ENCODE peak calls at places on chromosomes 12 and 14, in eight cellular contexts. One of them, this sample, is unnamed.

GRCh38 chr12:50322196-50322595 is 38.9 kb upstream of the LIMA1 start:
- DNase-seq in lower leg skin: no peak
- DNase-seq in bronchial epithelial cell: no peak
- DNase-seq in MM.1S: no peak
- DNase-seq in neural progenitor cell: no peak
- DNase-seq in left ventricle myocardium inferior: no peak
- DNase-seq in IMR-90: no peak
- DNase-seq in neural crest cell: no peak
- DNase-seq in this sample: no peak

GRCh38 chr12:8455281-8455680 is 481 bp upstream of the CLEC6A start:
- DNase-seq in left ventricle myocardium inferior: no peak
- DNase-seq in MM.1S: no peak
- DNase-seq in bronchial epithelial cell: no peak
- DNase-seq in lower leg skin: no peak
- DNase-seq in neural crest cell: no peak
- DNase-seq in neural progenitor cell: no peak
- DNase-seq in IMR-90: no peak
- DNase-seq in this sample: no peak

GRCh38 chr14:103056322-103057027 is 874 bp downstream of the CDC42BPB start:
- DNase-seq in neural crest cell: peak
- DNase-seq in neural progenitor cell: peak
- DNase-seq in lower leg skin: peak
- DNase-seq in left ventricle myocardium inferior: peak
- DNase-seq in IMR-90: peak
- DNase-seq in bronchial epithelial cell: peak
- DNase-seq in MM.1S: no peak
- DNase-seq in this sample: no peak

GRCh38 chr12:75631809-75632208 is 120.4 kb upstream of the KRR1 start:
- DNase-seq in left ventricle myocardium inferior: no peak
- DNase-seq in neural progenitor cell: peak
- DNase-seq in neural crest cell: no peak
- DNase-seq in IMR-90: no peak
- DNase-seq in MM.1S: no peak
- DNase-seq in lower leg skin: no peak
- DNase-seq in bronchial epithelial cell: no peak
- DNase-seq in this sample: no peak

GRCh38 chr12:101781834-101782543 is 42.7 kb upstream of the SYCP3 start:
- DNase-seq in MM.1S: no peak
- DNase-seq in lower leg skin: no peak
- DNase-seq in left ventricle myocardium inferior: no peak
- DNase-seq in IMR-90: peak
- DNase-seq in neural progenitor cell: no peak
- DNase-seq in neural crest cell: no peak
- DNase-seq in bronchial epithelial cell: no peak
- DNase-seq in this sample: no peak

GRCh38 chr12:46205293-46205692 is 63.5 kb downstream of the SLC38A1 start:
- DNase-seq in MM.1S: no peak
- DNase-seq in bronchial epithelial cell: no peak
- DNase-seq in neural crest cell: no peak
- DNase-seq in IMR-90: no peak
- DNase-seq in lower leg skin: no peak
- DNase-seq in neural progenitor cell: no peak
- DNase-seq in left ventricle myocardium inferior: no peak
- DNase-seq in this sample: no peak

GRCh38 chr14:62691613-62692489 is 353.4 kb downstream of the KCNH5 start:
- DNase-seq in lower leg skin: no peak
- DNase-seq in IMR-90: peak
- DNase-seq in bronchial epithelial cell: peak
- DNase-seq in neural progenitor cell: no peak
- DNase-seq in left ventricle myocardium inferior: no peak
- DNase-seq in MM.1S: no peak
- DNase-seq in neural crest cell: no peak
- DNase-seq in this sample: no peak

GRCh38 chr14:44897844-44898151 is 63.9 kb downstream of the KLHL28 start:
- DNase-seq in neural progenitor cell: no peak
- DNase-seq in MM.1S: no peak
- DNase-seq in left ventricle myocardium inferior: no peak
- DNase-seq in neural crest cell: no peak
- DNase-seq in bronchial epithelial cell: peak
- DNase-seq in lower leg skin: no peak
- DNase-seq in IMR-90: peak
- DNase-seq in this sample: no peak

GRCh38 chr12:31017535-31017934 is 56.1 kb upstream of the DDX11 start:
- DNase-seq in neural crest cell: no peak
- DNase-seq in left ventricle myocardium inferior: no peak
- DNase-seq in neural progenitor cell: no peak
- DNase-seq in MM.1S: no peak
- DNase-seq in IMR-90: no peak
- DNase-seq in bronchial epithelial cell: no peak
- DNase-seq in lower leg skin: peak
- DNase-seq in this sample: no peak

DNA sequence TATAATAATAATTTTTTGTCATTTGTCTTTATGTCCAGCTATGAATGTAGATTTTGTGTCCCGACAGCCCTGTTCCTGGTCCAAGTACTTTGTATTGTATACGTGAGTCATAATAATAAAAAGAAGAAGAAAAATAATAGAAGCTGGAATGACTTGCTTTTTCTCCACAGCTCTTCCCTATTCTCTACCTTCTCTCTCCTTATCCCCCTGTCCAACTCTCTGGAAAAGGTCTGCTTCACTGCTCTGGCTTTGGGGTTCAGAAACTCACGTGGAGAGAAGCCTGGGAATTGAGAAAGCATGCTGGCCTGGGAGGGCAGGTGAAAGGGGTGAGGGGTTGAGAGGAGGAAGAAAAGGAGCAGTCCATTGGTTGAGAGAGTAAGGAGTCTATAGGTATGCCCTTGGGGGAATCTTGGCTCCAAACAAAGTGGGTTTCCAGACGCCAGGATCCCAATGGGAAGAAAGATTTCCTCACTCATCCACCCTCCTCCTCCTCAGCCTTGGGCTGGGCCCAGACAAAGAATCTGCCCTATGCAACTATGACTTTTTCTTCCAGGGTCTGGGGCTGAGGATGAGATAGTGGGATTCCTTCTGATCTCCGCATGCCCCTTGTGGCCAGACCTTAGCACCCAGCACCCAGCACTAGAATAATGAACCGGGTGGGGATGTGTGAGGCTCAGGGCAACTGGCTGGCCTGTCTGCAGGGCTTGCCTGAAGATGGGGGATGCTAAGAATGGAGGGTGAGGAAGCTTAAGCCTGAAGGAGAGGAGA is 4.0 kb downstream of the HOXC8 start:
- DNase-seq in neural progenitor cell: no peak
- DNase-seq in IMR-90: no peak
- DNase-seq in MM.1S: no peak
- DNase-seq in bronchial epithelial cell: no peak
- DNase-seq in left ventricle myocardium inferior: no peak
- DNase-seq in neural crest cell: no peak
- DNase-seq in lower leg skin: no peak
- DNase-seq in this sample: no peak
- TF ChIP-seq CTCF in neural progenitor cell: peak
- TF ChIP-seq CTCF in IMR-90: no peak
- TF ChIP-seq CTCF in MM.1S: no peak
- TF ChIP-seq CTCF in bronchial epithelial cell: no peak
- TF ChIP-seq CTCF in left ventricle myocardium inferior: no peak
- TF ChIP-seq CTCF in neural crest cell: no peak
- TF ChIP-seq CTCF in lower leg skin: no peak
- TF ChIP-seq CTCF in this sample: no peak

GRCh38 chr14:80358112-80358511 is 146.8 kb upstream of the DIO2 start:
- DNase-seq in lower leg skin: no peak
- DNase-seq in neural crest cell: no peak
- DNase-seq in left ventricle myocardium inferior: no peak
- DNase-seq in bronchial epithelial cell: no peak
- DNase-seq in IMR-90: no peak
- DNase-seq in MM.1S: no peak
- DNase-seq in neural progenitor cell: no peak
- DNase-seq in this sample: no peak

GRCh38 chr14:80350707-80351106 is 139.4 kb upstream of the DIO2 start:
- DNase-seq in neural crest cell: no peak
- DNase-seq in neural progenitor cell: no peak
- DNase-seq in IMR-90: peak
- DNase-seq in lower leg skin: no peak
- DNase-seq in bronchial epithelial cell: peak
- DNase-seq in MM.1S: no peak
- DNase-seq in left ventricle myocardium inferior: no peak
- DNase-seq in this sample: no peak

DNA sequence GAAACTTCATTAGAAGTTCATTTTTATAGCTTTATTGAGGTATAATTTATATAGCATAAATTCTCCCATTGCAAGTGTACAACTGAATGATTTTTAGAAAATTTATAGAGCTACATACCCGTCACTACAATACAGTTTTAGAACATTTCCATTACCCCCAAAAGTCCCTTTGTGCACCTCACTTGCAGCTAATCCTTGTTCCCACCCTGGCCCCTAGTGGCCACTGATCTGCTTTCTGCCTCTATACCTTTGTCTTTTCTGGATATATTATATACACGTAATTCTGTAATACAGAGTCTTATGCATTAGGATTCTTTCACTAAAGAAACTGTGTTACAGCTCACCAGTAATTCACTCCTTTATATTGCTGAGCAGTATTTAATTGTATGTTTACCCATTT is 145.1 kb upstream of the DIO2 start:
- DNase-seq in neural progenitor cell: peak
- DNase-seq in lower leg skin: no peak
- DNase-seq in bronchial epithelial cell: no peak
- DNase-seq in neural crest cell: no peak
- DNase-seq in left ventricle myocardium inferior: no peak
- DNase-seq in MM.1S: no peak
- DNase-seq in IMR-90: peak
- DNase-seq in this sample: no peak
- TF ChIP-seq CTCF in neural progenitor cell: peak
- TF ChIP-seq CTCF in lower leg skin: no peak
- TF ChIP-seq CTCF in bronchial epithelial cell: peak
- TF ChIP-seq CTCF in neural crest cell: peak
- TF ChIP-seq CTCF in left ventricle myocardium inferior: no peak
- TF ChIP-seq CTCF in MM.1S: no peak
- TF ChIP-seq CTCF in IMR-90: peak
- TF ChIP-seq CTCF in this sample: no peak

GRCh38 chr14:76473381-76474263 is 97.7 kb downstream of the ESRRB start:
- DNase-seq in bronchial epithelial cell: peak
- DNase-seq in left ventricle myocardium inferior: peak
- DNase-seq in MM.1S: no peak
- DNase-seq in IMR-90: peak
- DNase-seq in lower leg skin: no peak
- DNase-seq in neural progenitor cell: peak
- DNase-seq in neural crest cell: no peak
- DNase-seq in this sample: no peak
- TF ChIP-seq CTCF in bronchial epithelial cell: peak
- TF ChIP-seq CTCF in left ventricle myocardium inferior: peak
- TF ChIP-seq CTCF in MM.1S: no peak
- TF ChIP-seq CTCF in IMR-90: no peak
- TF ChIP-seq CTCF in lower leg skin: no peak
- TF ChIP-seq CTCF in neural progenitor cell: peak
- TF ChIP-seq CTCF in neural crest cell: peak
- TF ChIP-seq CTCF in this sample: no peak

DNA sequence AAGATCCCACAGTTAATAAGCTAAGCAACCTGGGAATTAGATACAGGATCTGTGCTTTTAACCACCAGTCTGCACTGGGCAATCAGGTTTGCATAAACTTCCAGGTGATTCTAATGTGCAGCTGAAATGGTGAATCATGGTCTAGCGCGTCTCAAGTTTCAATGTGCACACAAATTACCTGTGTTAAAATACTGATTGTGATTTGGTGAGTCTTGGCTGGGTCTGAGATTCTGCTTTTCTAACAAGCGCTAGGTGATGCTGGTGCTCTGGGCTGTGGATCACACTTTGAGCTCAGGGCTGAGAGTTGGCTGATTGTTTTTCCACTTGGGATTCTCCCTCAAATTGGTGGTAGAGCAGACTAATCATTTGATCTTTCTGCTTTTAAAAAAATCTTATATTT is 124.8 kb downstream of the C12orf75 start:
- DNase-seq in MM.1S: no peak
- DNase-seq in lower leg skin: no peak
- DNase-seq in IMR-90: no peak
- DNase-seq in neural crest cell: no peak
- DNase-seq in neural progenitor cell: no peak
- DNase-seq in left ventricle myocardium inferior: no peak
- DNase-seq in bronchial epithelial cell: peak
- DNase-seq in this sample: no peak
- TF ChIP-seq CTCF in MM.1S: no peak
- TF ChIP-seq CTCF in lower leg skin: no peak
- TF ChIP-seq CTCF in IMR-90: no peak
- TF ChIP-seq CTCF in neural crest cell: no peak
- TF ChIP-seq CTCF in neural progenitor cell: no peak
- TF ChIP-seq CTCF in left ventricle myocardium inferior: peak
- TF ChIP-seq CTCF in bronchial epithelial cell: peak
- TF ChIP-seq CTCF in this sample: no peak